ENCODE peak calls at places on chromosomes 13 and 19, in seven cellular contexts. One of them, this sample, is unnamed.

GRCh38 chr19:6481541-6482342 is at the start of gene DENND1C:
- DNase-seq in T-helper 1 cell: no peak
- DNase-seq in fibroblast of lung: no peak
- DNase-seq in stimulated activated naive CD8-positive, alpha-beta T cell treated with anti-CD3 and anti-CD28 coated beads, Interleukin-15, Interleukin-2, amounts not matched to agents 100 U/mL and 50 U/mL, for 24 hours: peak; percentile 78
- DNase-seq in A549: no peak
- DNase-seq in stimulated activated CD4-positive, alpha-beta T cell treated with anti-CD3 and anti-CD28 coated beads, TNF-alpha, amount 100 ng/mL, for 4 hours: no peak
- DNase-seq in left ventricle myocardium inferior: no peak
- DNase-seq in this sample: no peak

GRCh38 chr19:51338563-51339312 is 3.2 kb downstream of the VSIG10L start:
- DNase-seq in T-helper 1 cell: peak; percentile 67
- DNase-seq in fibroblast of lung: peak; percentile 69
- DNase-seq in stimulated activated naive CD8-positive, alpha-beta T cell treated with anti-CD3 and anti-CD28 coated beads, Interleukin-15, Interleukin-2, amounts not matched to agents 100 U/mL and 50 U/mL, for 24 hours: peak; percentile 93
- DNase-seq in A549: peak; percentile 91
- DNase-seq in stimulated activated CD4-positive, alpha-beta T cell treated with anti-CD3 and anti-CD28 coated beads, TNF-alpha, amount 100 ng/mL, for 4 hours: peak; percentile 81
- DNase-seq in left ventricle myocardium inferior: peak; percentile 78
- DNase-seq in this sample: peak; percentile 19

GRCh38 chr13:28744091-28744536 is 25.3 kb upstream of the SLC46A3 start:
- DNase-seq in T-helper 1 cell: no peak
- DNase-seq in fibroblast of lung: peak; percentile 3
- DNase-seq in stimulated activated naive CD8-positive, alpha-beta T cell treated with anti-CD3 and anti-CD28 coated beads, Interleukin-15, Interleukin-2, amounts not matched to agents 100 U/mL and 50 U/mL, for 24 hours: no peak
- DNase-seq in A549: no peak
- DNase-seq in stimulated activated CD4-positive, alpha-beta T cell treated with anti-CD3 and anti-CD28 coated beads, TNF-alpha, amount 100 ng/mL, for 4 hours: no peak
- DNase-seq in left ventricle myocardium inferior: no peak
- DNase-seq in this sample: no peak

GRCh38 chr13:98571955-98572662 is 4.8 kb downstream of the STK24 start:
- DNase-seq in T-helper 1 cell: no peak
- DNase-seq in fibroblast of lung: peak; percentile 66
- DNase-seq in stimulated activated naive CD8-positive, alpha-beta T cell treated with anti-CD3 and anti-CD28 coated beads, Interleukin-15, Interleukin-2, amounts not matched to agents 100 U/mL and 50 U/mL, for 24 hours: no peak
- DNase-seq in A549: no peak
- DNase-seq in stimulated activated CD4-positive, alpha-beta T cell treated with anti-CD3 and anti-CD28 coated beads, TNF-alpha, amount 100 ng/mL, for 4 hours: no peak
- DNase-seq in left ventricle myocardium inferior: no peak
- DNase-seq in this sample: peak; percentile 64

GRCh38 chr13:114226699-114227323 is 7.9 kb upstream of the CDC16 start:
- DNase-seq in T-helper 1 cell: peak; percentile 63
- DNase-seq in fibroblast of lung: peak; percentile 82
- DNase-seq in stimulated activated naive CD8-positive, alpha-beta T cell treated with anti-CD3 and anti-CD28 coated beads, Interleukin-15, Interleukin-2, amounts not matched to agents 100 U/mL and 50 U/mL, for 24 hours: peak; percentile 89
- DNase-seq in A549: peak; percentile 60
- DNase-seq in stimulated activated CD4-positive, alpha-beta T cell treated with anti-CD3 and anti-CD28 coated beads, TNF-alpha, amount 100 ng/mL, for 4 hours: peak; percentile 66
- DNase-seq in left ventricle myocardium inferior: peak; percentile 82
- DNase-seq in this sample: peak; percentile 32

GRCh38 chr19:7904074-7905020 is 670 bp downstream of the MAP2K7 start:
- DNase-seq in T-helper 1 cell: peak; percentile 70
- DNase-seq in fibroblast of lung: no peak
- DNase-seq in stimulated activated naive CD8-positive, alpha-beta T cell treated with anti-CD3 and anti-CD28 coated beads, Interleukin-15, Interleukin-2, amounts not matched to agents 100 U/mL and 50 U/mL, for 24 hours: peak; percentile 70
- DNase-seq in A549: no peak
- DNase-seq in stimulated activated CD4-positive, alpha-beta T cell treated with anti-CD3 and anti-CD28 coated beads, TNF-alpha, amount 100 ng/mL, for 4 hours: no peak
- DNase-seq in left ventricle myocardium inferior: no peak
- DNase-seq in this sample: no peak

GRCh38 chr13:95452376-95452775 is 100.1 kb upstream of the CLDN10 start:
- DNase-seq in T-helper 1 cell: no peak
- DNase-seq in fibroblast of lung: no peak
- DNase-seq in stimulated activated naive CD8-positive, alpha-beta T cell treated with anti-CD3 and anti-CD28 coated beads, Interleukin-15, Interleukin-2, amounts not matched to agents 100 U/mL and 50 U/mL, for 24 hours: no peak
- DNase-seq in A549: no peak
- DNase-seq in stimulated activated CD4-positive, alpha-beta T cell treated with anti-CD3 and anti-CD28 coated beads, TNF-alpha, amount 100 ng/mL, for 4 hours: no peak
- DNase-seq in left ventricle myocardium inferior: no peak
- DNase-seq in this sample: no peak

GRCh38 chr13:102651892-102652291 is 43.0 kb downstream of the METTL21C start:
- DNase-seq in T-helper 1 cell: no peak
- DNase-seq in fibroblast of lung: peak; percentile 71
- DNase-seq in stimulated activated naive CD8-positive, alpha-beta T cell treated with anti-CD3 and anti-CD28 coated beads, Interleukin-15, Interleukin-2, amounts not matched to agents 100 U/mL and 50 U/mL, for 24 hours: no peak
- DNase-seq in A549: no peak
- DNase-seq in stimulated activated CD4-positive, alpha-beta T cell treated with anti-CD3 and anti-CD28 coated beads, TNF-alpha, amount 100 ng/mL, for 4 hours: no peak
- DNase-seq in left ventricle myocardium inferior: no peak
- DNase-seq in this sample: peak; percentile 38

GRCh38 chr13:110644892-110645521 is 29.7 kb downstream of the NAXD start:
- DNase-seq in T-helper 1 cell: no peak
- DNase-seq in fibroblast of lung: peak; percentile 64
- DNase-seq in stimulated activated naive CD8-positive, alpha-beta T cell treated with anti-CD3 and anti-CD28 coated beads, Interleukin-15, Interleukin-2, amounts not matched to agents 100 U/mL and 50 U/mL, for 24 hours: peak; percentile 55
- DNase-seq in A549: no peak
- DNase-seq in stimulated activated CD4-positive, alpha-beta T cell treated with anti-CD3 and anti-CD28 coated beads, TNF-alpha, amount 100 ng/mL, for 4 hours: no peak
- DNase-seq in left ventricle myocardium inferior: peak; percentile 65
- DNase-seq in this sample: peak; percentile 52

GRCh38 chr13:62512194-62513141 is 1096.8 kb upstream of the PCDH20 start:
- DNase-seq in T-helper 1 cell: no peak
- DNase-seq in fibroblast of lung: peak; percentile 36
- DNase-seq in stimulated activated naive CD8-positive, alpha-beta T cell treated with anti-CD3 and anti-CD28 coated beads, Interleukin-15, Interleukin-2, amounts not matched to agents 100 U/mL and 50 U/mL, for 24 hours: peak; percentile 4
- DNase-seq in A549: peak; percentile 1
- DNase-seq in stimulated activated CD4-positive, alpha-beta T cell treated with anti-CD3 and anti-CD28 coated beads, TNF-alpha, amount 100 ng/mL, for 4 hours: no peak
- DNase-seq in left ventricle myocardium inferior: no peak
- DNase-seq in this sample: no peak

GRCh38 chr19:58154287-58154678 is 3.7 kb upstream of the ZNF329 start:
- DNase-seq in T-helper 1 cell: no peak
- DNase-seq in fibroblast of lung: peak; percentile 61
- DNase-seq in stimulated activated naive CD8-positive, alpha-beta T cell treated with anti-CD3 and anti-CD28 coated beads, Interleukin-15, Interleukin-2, amounts not matched to agents 100 U/mL and 50 U/mL, for 24 hours: peak; percentile 11
- DNase-seq in A549: no peak
- DNase-seq in stimulated activated CD4-positive, alpha-beta T cell treated with anti-CD3 and anti-CD28 coated beads, TNF-alpha, amount 100 ng/mL, for 4 hours: no peak
- DNase-seq in left ventricle myocardium inferior: peak; percentile 34
- DNase-seq in this sample: no peak

GRCh38 chr19:2475702-2476450 is at the start of gene GADD45B:
- DNase-seq in T-helper 1 cell: peak; percentile 93
- DNase-seq in fibroblast of lung: peak; percentile 99
- DNase-seq in stimulated activated naive CD8-positive, alpha-beta T cell treated with anti-CD3 and anti-CD28 coated beads, Interleukin-15, Interleukin-2, amounts not matched to agents 100 U/mL and 50 U/mL, for 24 hours: peak; percentile 98
- DNase-seq in A549: peak; percentile 94
- DNase-seq in stimulated activated CD4-positive, alpha-beta T cell treated with anti-CD3 and anti-CD28 coated beads, TNF-alpha, amount 100 ng/mL, for 4 hours: peak; percentile 95
- DNase-seq in left ventricle myocardium inferior: peak; percentile 98
- DNase-seq in this sample: peak; percentile 93

GRCh38 chr13:113623491-113624234 is 34.3 kb downstream of the ATP4B start:
- DNase-seq in T-helper 1 cell: no peak
- DNase-seq in fibroblast of lung: no peak
- DNase-seq in stimulated activated naive CD8-positive, alpha-beta T cell treated with anti-CD3 and anti-CD28 coated beads, Interleukin-15, Interleukin-2, amounts not matched to agents 100 U/mL and 50 U/mL, for 24 hours: no peak
- DNase-seq in A549: no peak
- DNase-seq in stimulated activated CD4-positive, alpha-beta T cell treated with anti-CD3 and anti-CD28 coated beads, TNF-alpha, amount 100 ng/mL, for 4 hours: no peak
- DNase-seq in left ventricle myocardium inferior: peak; percentile 13
- DNase-seq in this sample: no peak

GRCh38 chr13:33794576-33794975 is 23.4 kb upstream of the RFC3 start:
- DNase-seq in T-helper 1 cell: no peak
- DNase-seq in fibroblast of lung: no peak
- DNase-seq in stimulated activated naive CD8-positive, alpha-beta T cell treated with anti-CD3 and anti-CD28 coated beads, Interleukin-15, Interleukin-2, amounts not matched to agents 100 U/mL and 50 U/mL, for 24 hours: no peak
- DNase-seq in A549: no peak
- DNase-seq in stimulated activated CD4-positive, alpha-beta T cell treated with anti-CD3 and anti-CD28 coated beads, TNF-alpha, amount 100 ng/mL, for 4 hours: no peak
- DNase-seq in left ventricle myocardium inferior: no peak
- DNase-seq in this sample: no peak

This sample was measured in skeletal muscle cell.